ENCODE peak calls at places on chromosome 22, in six cellular contexts. X is psoas muscle; Q is effector memory CD4-positive, alpha-beta T cell; A is neuronal stem cell; U is Caco-2; K is body of pancreas. G is an unnamed sample.
A peak's percentile ranks its signal among the peaks of the same experiment; 100 is the strongest.

GRCh38 chr22:43437871-43438475 is 26.2 kb downstream of the MPPED1 start:
- DNase-seq in X (no peak), K (no peak), U (no peak), A (no peak), Q (no peak), G (no peak)

GRCh38 chr22:49749227-49749626 is 78.4 kb downstream of the BRD1 start:
- DNase-seq in K (no peak), U (no peak), A (no peak), Q (no peak), X (no peak), G (no peak)

GRCh38 chr22:40042312-40042711 is 47.6 kb downstream of the FAM83F start:
- DNase-seq in A (no peak), Q (no peak), X (no peak), U (no peak), K (no peak), G (no peak)

GRCh38 chr22:31075961-31076360 is 5.2 kb upstream of the SMTN start:
- DNase-seq in U (no peak), K (peak; percentile 58), X (peak; percentile 94), Q (no peak), A (no peak), G (no peak)

GRCh38 chr22:22176929-22177616 is 67.5 kb upstream of the VPREB1 start:
- DNase-seq in K (no peak), X (no peak), A (no peak), Q (no peak), U (no peak), G (no peak)

GRCh38 chr22:36386900-36387663 is 685 bp downstream of the MYH9 start:
- DNase-seq in Q (no peak), A (no peak), K (peak; percentile 74), U (peak; percentile 48), X (peak; percentile 85), G (peak; percentile 43)

GRCh38 chr22:48520888-48521600 is 1306.6 kb downstream of the BRD1 start:
- DNase-seq in U (no peak), A (no peak), K (no peak), Q (no peak), X (no peak), G (no peak)

GRCh38 chr22:39808087-39808486 is 85.5 kb downstream of the ENTHD1 start:
- DNase-seq in A (no peak), K (no peak), X (no peak), Q (no peak), U (peak; percentile 40), G (peak; percentile 42)

GRCh38 chr22:29457730-29458129 is 19.3 kb downstream of the RFPL1 start:
- DNase-seq in Q (no peak), U (peak; percentile 62), A (peak; percentile 62), X (no peak), K (no peak), G (peak; percentile 23)

GRCh38 chr22:50437511-50438304 is 37.1 kb downstream of the SBF1 start:
- DNase-seq in Q (no peak), U (no peak), K (peak; percentile 9), X (no peak), A (no peak), G (peak; percentile 9)

GRCh38 chr22:20531404-20532181 is 24.2 kb downstream of the MED15 start:
- DNase-seq in X (peak; percentile 87), U (peak; percentile 13), A (no peak), K (peak; percentile 54), Q (no peak), G (peak; percentile 78)

GRCh38 chr22:17847360-17848078 is 73.2 kb upstream of the BID start:
- DNase-seq in K (no peak), X (no peak), U (peak; percentile 45), Q (no peak), A (no peak), G (peak; percentile 45)

GRCh38 chr22:17845340-17845739 is 71.1 kb upstream of the BID start:
- DNase-seq in U (no peak), Q (no peak), A (no peak), K (no peak), X (no peak), G (no peak)

GRCh38 chr22:17846326-17846992 is 72.2 kb upstream of the BID start:
- DNase-seq in Q (no peak), X (no peak), A (no peak), U (no peak), K (no peak), G (no peak)

GRCh38 chr22:17844150-17844549 is 69.9 kb upstream of the BID start:
- DNase-seq in U (no peak), X (no peak), A (no peak), Q (no peak), K (no peak), G (no peak)

DNA sequence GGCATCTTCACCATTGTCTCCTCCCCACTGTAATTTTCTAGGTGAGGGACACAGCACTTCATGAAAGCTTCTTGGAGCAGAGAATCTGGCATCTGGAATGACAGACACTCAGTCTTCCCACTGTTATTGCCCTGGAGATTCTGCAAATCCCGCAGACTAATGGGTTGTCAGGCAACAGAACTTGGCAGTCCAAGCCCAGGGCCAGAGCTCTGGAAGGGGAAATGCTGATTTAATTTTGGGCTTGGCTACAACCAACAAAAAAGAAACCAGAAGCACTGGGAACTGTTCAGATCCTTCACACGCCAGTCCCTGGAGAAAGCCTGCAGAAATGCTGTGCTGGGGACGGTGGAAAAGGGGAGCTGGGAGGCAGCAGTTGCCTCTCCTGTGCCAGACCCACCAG is 71.5 kb upstream of the BID start:
- DNase-seq in X (no peak), Q (no peak), K (no peak), A (no peak), U (no peak), G (no peak)
- H3K4me1 ChIP-seq in X (peaks cover 33% of the 10 kb centered on the region), Q (no peaks in the 10 kb centered on the region), K (no peaks in the 10 kb centered on the region), A (peaks cover 6% of the 10 kb centered on the region), U (peaks cover 12% of the 10 kb centered on the region), G (peaks cover 4% of the 10 kb centered on the region)

DNA sequence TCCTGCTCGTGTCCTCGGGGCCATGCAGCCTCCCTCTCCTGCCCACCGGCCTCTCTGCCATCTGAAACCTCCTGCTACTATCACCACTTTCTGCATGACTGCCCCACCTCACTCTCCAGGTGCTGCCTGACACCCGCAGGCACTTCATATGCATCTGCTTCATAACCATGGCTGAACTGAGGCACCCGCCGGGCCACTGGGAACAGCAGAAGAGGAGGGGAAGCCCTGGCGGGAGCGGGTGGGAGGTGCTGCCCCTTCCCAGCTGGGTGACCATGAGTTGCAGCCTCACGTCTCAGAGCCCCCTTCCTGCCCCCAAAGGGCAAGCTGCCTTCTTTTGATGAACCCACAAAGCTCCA is 21.7 kb upstream of the PICK1 start:
- DNase-seq in X (no peak), K (no peak), Q (no peak), A (no peak), U (no peak), G (no peak)
- H3K4me1 ChIP-seq in X (peaks cover 7% of the 10 kb centered on the region), K (peaks cover 18% of the 10 kb centered on the region), Q (no peaks in the 10 kb centered on the region), A (peaks cover 39% of the 10 kb centered on the region), U (no peaks in the 10 kb centered on the region), G (no peaks in the 10 kb centered on the region)

DNA sequence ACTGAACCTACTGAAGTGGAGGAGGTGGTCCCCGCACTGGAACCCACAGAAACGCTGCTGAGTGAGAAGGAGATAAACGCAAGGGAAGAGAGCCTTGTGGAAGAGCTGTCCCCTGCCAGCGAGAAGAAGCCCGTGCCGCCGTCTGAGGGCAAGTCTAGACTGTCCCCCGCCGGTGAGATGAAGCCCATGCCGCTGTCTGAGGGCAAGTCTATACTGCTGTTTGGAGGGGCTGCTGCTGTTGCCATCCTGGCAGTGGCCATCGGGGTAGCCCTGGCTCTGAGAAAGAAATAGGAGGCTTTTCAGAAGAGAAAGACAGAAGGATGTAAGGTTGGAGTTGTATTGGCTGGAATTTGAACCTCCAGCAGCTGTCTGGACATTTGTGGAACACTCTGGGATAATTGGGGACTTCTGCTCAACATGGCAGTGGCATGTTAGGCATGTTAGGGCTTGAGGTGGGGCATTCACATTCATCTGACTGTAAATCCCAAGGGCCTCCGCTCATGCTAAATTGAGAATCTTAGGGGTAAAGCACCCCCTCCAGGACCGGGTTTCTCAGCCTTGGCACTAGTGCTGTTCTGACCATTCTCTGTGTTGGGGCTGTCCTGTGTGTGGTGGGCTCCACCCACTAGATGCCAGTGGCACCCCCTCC is 46.9 kb downstream of the BID start:
- DNase-seq in A (no peak), X (no peak), U (no peak), Q (no peak), K (no peak), G (no peak)
- H3K4me1 ChIP-seq in A (no peaks in the 10 kb centered on the region), X (peaks cover 11% of the 10 kb centered on the region), U (peaks cover 6% of the 10 kb centered on the region), Q (peaks cover 6% of the 10 kb centered on the region), K (peaks cover 4% of the 10 kb centered on the region), G (peaks cover 34% of the 10 kb centered on the region)

DNA sequence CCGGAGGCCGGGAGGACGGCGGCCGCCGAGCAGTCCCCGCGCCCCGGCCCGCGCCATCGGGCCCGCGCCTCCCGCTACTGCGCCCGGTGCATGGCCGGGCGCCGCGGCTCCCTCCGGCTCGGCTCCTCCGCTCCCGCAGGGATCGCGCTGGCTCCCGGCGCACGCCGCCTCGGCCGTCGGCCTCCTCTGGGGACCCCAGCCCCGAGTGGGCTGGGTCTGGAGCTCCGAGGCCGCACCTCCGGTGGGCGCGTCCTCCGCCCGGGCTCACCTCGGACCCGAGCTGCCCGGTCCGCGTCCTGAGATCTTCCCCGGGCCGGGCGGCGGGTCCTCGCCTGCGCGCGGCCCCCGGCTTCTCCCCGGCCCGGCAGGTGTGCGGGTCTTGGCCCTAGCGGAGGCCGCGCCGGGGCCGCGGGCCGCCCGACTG is 251 bp downstream of the SHISA8 start:
- DNase-seq in U (no peak), K (no peak), Q (no peak), A (no peak), X (no peak), G (no peak)
- H3K4me1 ChIP-seq in U (no peaks in the 10 kb centered on the region), K (peaks cover 41% of the 10 kb centered on the region), Q (peaks cover 33% of the 10 kb centered on the region), A (peaks cover 4% of the 10 kb centered on the region), X (peaks cover 12% of the 10 kb centered on the region), G (peaks cover 8% of the 10 kb centered on the region)

GRCh38 chr22:46079861-46080821 is 70.2 kb upstream of the PPARA start:
- DNase-seq in U (no peak), X (peak; percentile 92), A (no peak), Q (no peak), K (peak; percentile 76), G (no peak)
- H3K4me1 ChIP-seq in U (peaks cover 3% of the 10 kb centered on the region), X (peaks cover 78% of the 10 kb centered on the region), A (no peaks in the 10 kb centered on the region), Q (peaks cover 2% of the 10 kb centered on the region), K (peaks cover 97% of the 10 kb centered on the region), G (peaks cover 17% of the 10 kb centered on the region)

GRCh38 chr22:17115927-17116326 is 5.2 kb downstream of the TMEM121B start:
- DNase-seq in Q (no peak), K (no peak), A (no peak), X (no peak), U (no peak), G (no peak)

GRCh38 chr22:17114173-17114957 is 6.8 kb downstream of the TMEM121B start:
- DNase-seq in U (no peak), X (no peak), K (no peak), Q (no peak), A (no peak), G (no peak)

GRCh38 chr22:17115311-17115710 is 5.8 kb downstream of the TMEM121B start:
- DNase-seq in A (no peak), X (no peak), U (no peak), Q (no peak), K (no peak), G (no peak)

GRCh38 chr22:17113600-17113999 is 7.6 kb downstream of the TMEM121B start:
- DNase-seq in A (no peak), X (no peak), U (no peak), K (no peak), Q (no peak), G (no peak)

GRCh38 chr22:17114958-17115235 is 6.3 kb downstream of the TMEM121B start:
- DNase-seq in U (no peak), A (no peak), X (no peak), K (no peak), Q (no peak), G (no peak)
- H3K4me1 ChIP-seq in U (no peaks in the 10 kb centered on the region), A (peaks cover 13% of the 10 kb centered on the region), X (no peaks in the 10 kb centered on the region), K (no peaks in the 10 kb centered on the region), Q (peaks cover 40% of the 10 kb centered on the region), G (no peaks in the 10 kb centered on the region)

GRCh38 chr22:45676024-45676423 is 4.4 kb downstream of the ATXN10 start:
- DNase-seq in X (no peak), Q (no peak), U (no peak), A (no peak), K (no peak), G (no peak)
- H3K4me1 ChIP-seq in X (peaks cover 33% of the 10 kb centered on the region), Q (peaks cover 11% of the 10 kb centered on the region), U (peaks cover 12% of the 10 kb centered on the region), A (peaks cover 7% of the 10 kb centered on the region), K (peaks cover 32% of the 10 kb centered on the region), G (no peaks in the 10 kb centered on the region)